ENCODE peak calls at places on chromosomes 1 and 21, in eight cellular contexts. F, E, W, S, K, T, R and V are unnamed samples.

GRCh38 chr1:41423511-41424191 is 60.8 kb downstream of the EDN2 start:
- DNase-seq in T (no peak), E (no peak), R (no peak), F (no peak), W (no peak), K (no peak), S (no peak), V (no peak)

GRCh38 chr1:165837838-165838364 is 10.5 kb downstream of the UCK2 start:
- DNase-seq in E (no peak), F (no peak), W (no peak), S (peak), T (no peak), R (no peak), K (no peak), V (no peak)

GRCh38 chr1:20678599-20678998 is 17.4 kb upstream of the DDOST start:
- DNase-seq in E (no peak), W (no peak), F (no peak), S (no peak), K (no peak), R (no peak), T (no peak), V (no peak)

GRCh38 chr1:165395522-165396300 is 39.2 kb upstream of the LMX1A start:
- DNase-seq in F (no peak), R (no peak), E (no peak), S (no peak), W (no peak), T (no peak), K (no peak), V (no peak)

GRCh38 chr1:203127672-203128611 is at the start of gene ADORA1:
- DNase-seq in W (peak), S (peak), F (no peak), E (peak), K (peak), R (peak), T (peak), V (peak)

GRCh38 chr1:209653915-209654351 is 1.7 kb upstream of the LAMB3 start:
- DNase-seq in R (no peak), E (no peak), K (no peak), S (no peak), F (no peak), T (no peak), W (no peak), V (no peak)

GRCh38 chr1:29415861-29416260 is 179.5 kb downstream of the PTPRU start:
- DNase-seq in E (no peak), F (no peak), K (no peak), S (no peak), T (no peak), R (no peak), W (no peak), V (no peak)

GRCh38 chr1:117967472-117967871 is 37.9 kb downstream of the WDR3 start:
- DNase-seq in K (no peak), R (no peak), E (no peak), T (no peak), S (peak), F (peak), W (no peak), V (peak)

GRCh38 chr1:31769720-31770390 is 5.7 kb upstream of the ADGRB2 start:
- DNase-seq in E (no peak), R (no peak), T (no peak), S (no peak), F (no peak), K (no peak), W (no peak), V (no peak)

GRCh38 chr1:100400332-100400933 is 48.1 kb downstream of the CDC14A start:
- DNase-seq in S (no peak), R (no peak), K (peak), W (peak), F (peak), E (peak), T (no peak), V (no peak)

GRCh38 chr1:158972841-158973240 is 36.9 kb upstream of the IFI16 start:
- DNase-seq in F (no peak), K (no peak), W (no peak), S (peak), E (no peak), R (no peak), T (no peak), V (no peak)

GRCh38 chr1:178275083-178275482 is 181.2 kb downstream of the RASAL2 start:
- DNase-seq in W (no peak), E (no peak), K (no peak), T (no peak), R (no peak), F (no peak), S (no peak), V (peak)

GRCh38 chr1:150362721-150363425 is 1.1 kb upstream of the RPRD2 start:
- DNase-seq in W (no peak), R (no peak), T (no peak), E (peak), S (no peak), F (no peak), K (no peak), V (peak)

GRCh38 chr1:72557446-72558049 is 275.2 kb upstream of the NEGR1 start:
- DNase-seq in K (no peak), F (peak), R (no peak), S (peak), W (no peak), E (no peak), T (no peak), V (peak)

GRCh38 chr1:12177999-12178441 is 11.2 kb downstream of the TNFRSF1B start:
- DNase-seq in F (no peak), S (peak), W (peak), K (peak), R (no peak), T (no peak), E (peak), V (peak)

GRCh38 chr1:6599141-6599975 is 3.3 kb downstream of the KLHL21 start:
- DNase-seq in R (no peak), S (peak), F (no peak), K (no peak), W (no peak), E (peak), T (no peak), V (no peak)

GRCh38 chr1:201882665-201883132 is 6.0 kb upstream of the SHISA4 start:
- DNase-seq in W (no peak), T (no peak), F (peak), S (peak), K (peak), E (no peak), R (no peak), V (peak)

GRCh38 chr21:42846221-42846620 is 33.1 kb downstream of the WDR4 start:
- DNase-seq in R (peak), E (no peak), F (no peak), W (no peak), S (no peak), T (no peak), K (peak), V (no peak)

GRCh38 chr1:21216835-21217811 is 40.4 kb upstream of the EIF4G3 start:
- DNase-seq in K (peak), S (peak), E (peak), R (no peak), F (no peak), T (no peak), W (peak), V (peak)

GRCh38 chr1:88998716-88999115 is 6.3 kb upstream of the KYAT3 start:
- DNase-seq in R (no peak), W (peak), T (no peak), K (no peak), E (no peak), F (peak), S (peak), V (no peak)

GRCh38 chr1:67171978-67172377 is 5.7 kb downstream of the IL23R start:
- DNase-seq in F (no peak), T (no peak), E (no peak), W (no peak), R (no peak), S (no peak), K (no peak), V (no peak)

GRCh38 chr21:41562101-41563000 is 54.4 kb upstream of the TMPRSS2 start:
- DNase-seq in W (no peak), K (peak), S (no peak), T (no peak), F (no peak), E (no peak), R (no peak), V (peak)

GRCh38 chr1:82492168-82492567 is 691.4 kb downstream of the ADGRL2 start:
- DNase-seq in S (peak), W (no peak), K (no peak), R (no peak), T (no peak), E (no peak), F (no peak), V (no peak)

GRCh38 chr1:114153621-114154145 is at the start of gene SYT6:
- DNase-seq in W (no peak), F (no peak), K (no peak), R (no peak), S (no peak), E (no peak), T (no peak), V (no peak)

GRCh38 chr1:84255586-84255985 is 45.9 kb upstream of the SAMD13 start:
- DNase-seq in S (no peak), E (no peak), F (no peak), T (no peak), R (no peak), W (no peak), K (no peak), V (no peak)

GRCh38 chr1:226964611-226965486 is 24.8 kb downstream of the COQ8A start:
- DNase-seq in W (no peak), K (no peak), S (no peak), T (no peak), E (no peak), F (no peak), R (no peak), V (no peak)

GRCh38 chr1:36223373-36223995 is 759 bp upstream of the THRAP3 start:
- DNase-seq in R (no peak), F (no peak), S (peak), K (no peak), W (peak), T (no peak), E (no peak), V (peak)

GRCh38 chr1:48227165-48228013 is 4.9 kb downstream of the SLC5A9 start:
- DNase-seq in E (peak), S (no peak), F (no peak), K (no peak), W (no peak), R (no peak), T (no peak), V (no peak)

GRCh38 chr21:41141031-41141457 is 26.9 kb upstream of the BACE2 start:
- DNase-seq in W (no peak), F (peak), S (no peak), R (no peak), K (no peak), E (no peak), T (no peak), V (no peak)

GRCh38 chr21:14598065-14598464 is 52.0 kb upstream of the SAMSN1 start:
- DNase-seq in E (no peak), K (no peak), T (no peak), W (no peak), S (no peak), R (no peak), F (no peak), V (no peak)

GRCh38 chr1:93324486-93325464 is 20.9 kb upstream of the DR1 start:
- DNase-seq in F (no peak), E (no peak), T (no peak), W (no peak), R (no peak), S (peak), K (no peak), V (peak)

GRCh38 chr1:1799716-1800115 is 21.4 kb upstream of the NADK start:
- DNase-seq in W (no peak), E (no peak), S (no peak), R (peak), F (no peak), K (no peak), T (no peak), V (no peak)

GRCh38 chr1:109687641-109688499 is at the start of gene GSTM1:
- DNase-seq in K (no peak), W (no peak), E (no peak), S (peak), T (peak), F (no peak), R (no peak), V (peak)

GRCh38 chr1:83970802-83971201 is 28.1 kb downstream of the TTLL7 start:
- DNase-seq in E (no peak), K (no peak), S (no peak), W (no peak), T (no peak), R (no peak), F (no peak), V (no peak)

GRCh38 chr1:41626616-41627375 is 142.3 kb upstream of the EDN2 start:
- DNase-seq in S (no peak), F (no peak), E (no peak), W (no peak), T (no peak), R (no peak), K (no peak), V (peak)

GRCh38 chr21:41634211-41634694 is 126.3 kb upstream of the TMPRSS2 start:
- DNase-seq in W (no peak), T (no peak), S (no peak), R (peak), F (no peak), E (no peak), K (no peak), V (no peak)

GRCh38 chr1:86503477-86504129 is 34.9 kb downstream of the CLCA1 start:
- DNase-seq in F (no peak), S (peak), R (no peak), T (no peak), K (peak), W (no peak), E (no peak), V (no peak)

GRCh38 chr1:180154325-180155201 is at the start of gene QSOX1:
- DNase-seq in F (no peak), T (peak), E (peak), K (peak), R (peak), S (peak), W (peak), V (peak)
- TF ChIP-seq CTCF in F (no peak), T (no peak), E (no peak), K (peak), R (peak), S (no peak), W (peak), V (no peak)

DNA sequence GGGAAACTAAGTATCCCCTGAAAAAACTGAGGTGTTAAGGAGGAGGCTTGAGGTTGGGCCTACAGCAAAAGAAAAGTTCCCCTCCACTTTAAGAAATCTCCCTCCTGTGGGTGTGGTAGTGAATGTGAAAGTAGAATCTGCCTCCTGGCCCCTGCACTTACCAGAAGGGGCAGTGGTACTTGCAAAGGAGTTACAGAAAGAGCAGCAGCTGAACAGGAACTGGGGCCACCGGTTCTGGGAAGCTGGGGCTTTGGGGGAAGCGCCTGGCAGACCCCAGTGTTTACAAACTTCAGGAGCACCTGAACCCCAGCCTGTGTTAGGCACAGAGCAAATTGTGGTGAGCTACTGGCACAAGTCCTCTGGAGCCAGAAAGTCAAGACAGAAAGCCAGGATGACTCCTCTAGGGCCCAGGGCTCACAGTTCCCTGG is 250.2 kb upstream of the FGGY start:
- DNase-seq in S (peak), T (no peak), F (no peak), K (no peak), W (no peak), E (peak), R (no peak), V (no peak)
- TF ChIP-seq CTCF in S (peak), T (no peak), F (no peak), K (no peak), W (no peak), E (peak), R (no peak), V (peak)

GRCh38 chr1:156492013-156492590 is 8.5 kb downstream of the MEF2D start:
- DNase-seq in W (no peak), S (no peak), T (no peak), F (no peak), E (no peak), R (no peak), K (no peak), V (no peak)

GRCh38 chr1:156489166-156489934 is 11.2 kb downstream of the MEF2D start:
- DNase-seq in F (no peak), K (no peak), R (no peak), W (no peak), T (no peak), S (no peak), E (peak), V (no peak)

GRCh38 chr1:156489935-156490293 is 10.7 kb downstream of the MEF2D start:
- DNase-seq in S (no peak), T (no peak), E (no peak), W (no peak), K (no peak), R (no peak), F (no peak), V (no peak)

GRCh38 chr1:156491151-156491949 is 9.2 kb downstream of the MEF2D start:
- DNase-seq in F (no peak), T (no peak), W (no peak), K (no peak), S (no peak), R (no peak), E (no peak), V (peak)

GRCh38 chr1:156490401-156491032 is 10.1 kb downstream of the MEF2D start:
- DNase-seq in E (no peak), K (no peak), R (peak), F (no peak), W (no peak), T (no peak), S (no peak), V (peak)
- TF ChIP-seq CTCF in E (no peak), K (no peak), R (peak), F (peak), W (no peak), T (peak), S (peak), V (peak)

GRCh38 chr1:182845379-182845778 is 6.2 kb downstream of the DHX9 start:
- DNase-seq in F (no peak), S (no peak), T (no peak), W (no peak), K (no peak), R (no peak), E (no peak), V (no peak)

GRCh38 chr1:182842265-182842664 is 3.1 kb downstream of the DHX9 start:
- DNase-seq in W (no peak), S (no peak), T (no peak), E (no peak), F (no peak), R (no peak), K (no peak), V (no peak)

GRCh38 chr1:182835811-182836210 is 3.3 kb upstream of the DHX9 start:
- DNase-seq in T (no peak), K (no peak), W (no peak), E (no peak), S (no peak), F (no peak), R (no peak), V (no peak)

GRCh38 chr1:182841368-182841988 is 2.3 kb downstream of the DHX9 start:
- DNase-seq in S (peak), W (no peak), T (no peak), F (peak), K (no peak), E (no peak), R (no peak), V (no peak)

DNA sequence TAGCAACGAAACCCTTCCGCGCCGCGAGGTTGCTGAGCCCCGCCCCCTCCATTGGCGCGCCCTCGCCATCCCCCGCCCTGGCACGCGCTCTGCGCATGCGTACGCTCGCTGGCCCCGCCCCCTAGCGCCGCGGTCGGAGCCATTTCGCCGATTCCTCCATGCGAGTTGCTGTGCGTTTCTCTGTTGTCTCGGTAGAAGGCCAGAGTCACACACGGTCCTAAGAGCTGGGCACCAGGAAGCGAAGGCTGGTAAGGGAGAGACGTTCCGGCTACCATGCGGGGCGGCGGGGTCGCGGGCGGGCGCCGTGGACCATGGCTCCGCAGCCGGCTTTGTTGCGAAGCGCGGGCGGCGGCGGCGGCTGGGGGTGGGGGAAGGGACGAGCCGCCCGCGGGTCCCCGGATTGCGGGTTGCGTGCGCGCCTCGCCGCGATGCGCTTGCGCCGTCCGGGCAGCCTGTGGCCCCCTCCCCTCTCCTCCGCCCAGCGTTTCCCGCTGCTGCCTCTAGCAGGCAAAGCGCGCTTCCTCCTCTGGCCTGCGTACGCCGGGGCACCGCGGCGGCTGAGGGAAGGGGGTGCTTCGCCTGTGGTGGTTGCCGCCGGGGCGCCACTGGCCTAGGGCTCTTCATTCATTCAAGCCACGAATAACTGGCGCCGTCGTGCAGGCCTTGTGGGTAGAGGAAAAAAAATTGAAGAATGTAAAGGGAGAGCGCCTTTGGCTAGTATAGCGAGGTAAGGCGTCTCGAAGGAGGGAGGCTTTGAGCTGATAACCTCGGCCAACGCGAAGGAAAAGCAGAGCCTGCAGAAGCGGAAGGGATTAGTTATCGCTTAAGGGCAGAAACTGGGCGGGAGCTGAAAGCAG is at the start of gene DHX9:
- DNase-seq in F (peak), K (peak), S (peak), R (peak), E (peak), T (peak), W (peak), V (peak)
- TF ChIP-seq CTCF in F (no peak), K (peak), S (peak), R (no peak), E (peak), T (no peak), W (no peak), V (no peak)

DNA sequence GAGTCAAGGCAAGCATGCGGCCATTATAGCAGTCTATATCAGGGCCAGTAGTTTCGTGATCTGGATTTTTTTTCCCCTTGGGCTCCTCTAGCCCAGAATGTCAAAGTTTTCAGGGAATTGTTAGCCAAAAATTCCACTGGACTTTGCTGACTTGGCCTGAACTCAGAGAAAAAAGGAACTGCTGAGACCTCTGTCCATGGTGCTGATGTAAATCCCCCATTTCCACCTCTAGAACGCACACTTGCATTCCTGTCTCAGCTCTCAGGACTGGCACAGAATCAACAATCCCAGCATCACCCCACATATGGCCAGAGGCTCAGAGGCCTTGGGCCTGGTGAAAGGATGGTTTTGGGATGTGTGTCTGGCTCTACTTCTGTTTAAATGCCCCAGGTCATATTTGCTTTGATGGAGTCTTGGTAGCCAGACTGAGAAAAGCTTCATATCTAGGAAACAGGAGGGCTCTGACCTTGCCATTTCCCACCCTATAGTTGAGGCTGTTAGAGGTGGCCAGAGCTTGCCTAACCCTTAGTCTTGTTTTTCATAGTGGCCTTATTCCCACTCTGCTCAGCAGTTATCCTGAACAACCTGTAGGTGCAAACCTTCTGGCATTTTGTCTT is 16.9 kb upstream of the EFCAB14 start:
- DNase-seq in F (peak), T (no peak), S (peak), R (no peak), K (no peak), W (no peak), E (no peak), V (peak)
- TF ChIP-seq CTCF in F (no peak), T (no peak), S (peak), R (no peak), K (no peak), W (no peak), E (no peak), V (peak)